ENCODE peak calls at places on chromosomes 12 and 14, in eight cellular contexts. G, L, C, X, R, U, A and Z are unnamed samples.

GRCh38 chr12:115710104-115710564 is 567.4 kb downstream of the MED13L start:
- DNase-seq in G (no peak), L (peak; percentile 7), C (peak; percentile 60), X (peak; percentile 61), R (no peak), U (peak; percentile 16), A (no peak), Z (peak; percentile 53)

GRCh38 chr14:44777567-44777966 is 184.2 kb downstream of the KLHL28 start:
- DNase-seq in G (no peak), L (no peak), C (no peak), X (no peak), R (no peak), U (no peak), A (no peak), Z (no peak)

GRCh38 chr14:65824285-65824977 is 411.9 kb downstream of the FUT8 start:
- DNase-seq in G (no peak), L (peak; percentile 58), C (no peak), X (peak; percentile 72), R (peak; percentile 46), U (no peak), A (peak; percentile 83), Z (peak; percentile 86)

GRCh38 chr14:64253672-64254071 is 40.5 kb downstream of the ESR2 start:
- DNase-seq in G (no peak), L (no peak), C (no peak), X (peak; percentile 35), R (no peak), U (no peak), A (no peak), Z (peak; percentile 42)

GRCh38 chr12:119338593-119339363 is 4.2 kb downstream of the CCDC60 start:
- DNase-seq in G (no peak), L (no peak), C (no peak), X (no peak), R (no peak), U (no peak), A (peak; percentile 70), Z (no peak)

GRCh38 chr12:96698521-96698920 is 208.5 kb upstream of the NEDD1 start:
- DNase-seq in G (no peak), L (no peak), C (no peak), X (no peak), R (no peak), U (no peak), A (peak; percentile 6), Z (peak; percentile 3)

GRCh38 chr14:64549805-64550538 is at the start of gene PPP1R36:
- DNase-seq in G (no peak), L (no peak), C (peak; percentile 64), X (no peak), R (peak; percentile 39), U (peak; percentile 61), A (peak; percentile 84), Z (no peak)

GRCh38 chr12:32240833-32241232 is 134.2 kb downstream of the BICD1 start:
- DNase-seq in G (no peak), L (no peak), C (no peak), X (peak; percentile 54), R (no peak), U (no peak), A (no peak), Z (peak; percentile 14)

GRCh38 chr14:34872822-34873590 is 2.2 kb downstream of the BAZ1A start:
- DNase-seq in G (no peak), L (peak; percentile 46), C (no peak), X (peak; percentile 53), R (no peak), U (no peak), A (peak; percentile 16), Z (peak; percentile 65)

GRCh38 chr14:55572578-55572977 is 7.4 kb upstream of the KTN1 start:
- DNase-seq in G (no peak), L (no peak), C (no peak), X (no peak), R (no peak), U (no peak), A (no peak), Z (peak; percentile 9)

GRCh38 chr12:52403561-52403960 is 2.6 kb downstream of the KRT82 start:
- DNase-seq in G (no peak), L (no peak), C (no peak), X (no peak), R (no peak), U (no peak), A (no peak), Z (no peak)

GRCh38 chr12:52411806-52412205 is 5.7 kb upstream of the KRT82 start:
- DNase-seq in G (no peak), L (no peak), C (no peak), X (no peak), R (no peak), U (no peak), A (no peak), Z (no peak)

GRCh38 chr12:52405922-52406385 is at the start of gene KRT82:
- DNase-seq in G (no peak), L (no peak), C (no peak), X (no peak), R (no peak), U (no peak), A (no peak), Z (no peak)

GRCh38 chr12:52404951-52405350 is 1.2 kb downstream of the KRT82 start:
- DNase-seq in G (no peak), L (no peak), C (no peak), X (no peak), R (no peak), U (no peak), A (no peak), Z (no peak)

GRCh38 chr12:52407918-52408317 is 1.8 kb upstream of the KRT82 start:
- DNase-seq in G (no peak), L (no peak), C (no peak), X (no peak), R (no peak), U (no peak), A (no peak), Z (no peak)
- H3K4me3 ChIP-seq in G (no peak overlapping the region), L (no peak overlapping the region), C (no peak overlapping the region), X (no peak overlapping the region), R (no peak overlapping the region), U (no peak overlapping the region), A (no peak overlapping the region), Z (no peak overlapping the region)

GRCh38 chr12:50222275-50222783 is 55.2 kb upstream of the CERS5 start:
- DNase-seq in G (peak; percentile 79), L (no peak), C (peak; percentile 79), X (peak; percentile 91), R (peak; percentile 35), U (no peak), A (peak; percentile 80), Z (peak; percentile 96)
- TF ChIP-seq CTCF in G (no peak), L (no peak), C (peak; percentile 46), X (peak; percentile 50), R (no peak), U (no peak), A (peak; percentile 19), Z (peak; percentile 69)

DNA sequence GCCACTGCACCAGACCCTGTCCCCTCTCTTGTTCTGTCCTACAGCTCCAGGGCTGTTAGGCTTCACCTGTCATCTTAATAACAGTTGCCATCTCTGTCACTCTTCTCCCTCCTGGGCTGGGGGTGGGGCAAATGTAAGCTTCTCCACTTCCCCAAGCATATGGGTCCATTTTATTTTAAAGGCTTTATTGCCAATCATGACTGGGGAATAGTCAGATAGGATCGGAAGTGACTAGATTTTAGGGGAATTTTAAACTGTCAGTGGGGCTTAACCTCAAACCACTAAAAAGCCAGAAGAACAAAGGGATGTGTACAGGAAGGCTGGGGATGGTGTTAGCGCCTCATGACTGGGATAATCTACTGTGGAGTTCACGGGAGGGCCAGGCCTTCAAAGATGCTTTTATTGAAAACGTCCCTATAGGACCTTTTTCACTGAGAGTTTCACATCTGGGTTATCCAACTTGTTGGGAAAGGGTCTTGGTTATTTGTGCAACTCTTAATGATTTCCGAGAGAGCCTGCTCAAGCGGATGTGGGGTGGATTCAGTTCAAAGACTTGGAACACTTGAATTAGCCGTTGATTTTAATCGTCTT is 41.6 kb downstream of the CHST11 start:
- DNase-seq in G (no peak), L (no peak), C (no peak), X (peak; percentile 63), R (no peak), U (no peak), A (no peak), Z (no peak)
- H3K4me3 ChIP-seq in G (no peak overlapping the region), L (no peak overlapping the region), C (no peak overlapping the region), X (no peak overlapping the region), R (no peak overlapping the region), U (no peak overlapping the region), A (no peak overlapping the region), Z (no peak overlapping the region)

DNA sequence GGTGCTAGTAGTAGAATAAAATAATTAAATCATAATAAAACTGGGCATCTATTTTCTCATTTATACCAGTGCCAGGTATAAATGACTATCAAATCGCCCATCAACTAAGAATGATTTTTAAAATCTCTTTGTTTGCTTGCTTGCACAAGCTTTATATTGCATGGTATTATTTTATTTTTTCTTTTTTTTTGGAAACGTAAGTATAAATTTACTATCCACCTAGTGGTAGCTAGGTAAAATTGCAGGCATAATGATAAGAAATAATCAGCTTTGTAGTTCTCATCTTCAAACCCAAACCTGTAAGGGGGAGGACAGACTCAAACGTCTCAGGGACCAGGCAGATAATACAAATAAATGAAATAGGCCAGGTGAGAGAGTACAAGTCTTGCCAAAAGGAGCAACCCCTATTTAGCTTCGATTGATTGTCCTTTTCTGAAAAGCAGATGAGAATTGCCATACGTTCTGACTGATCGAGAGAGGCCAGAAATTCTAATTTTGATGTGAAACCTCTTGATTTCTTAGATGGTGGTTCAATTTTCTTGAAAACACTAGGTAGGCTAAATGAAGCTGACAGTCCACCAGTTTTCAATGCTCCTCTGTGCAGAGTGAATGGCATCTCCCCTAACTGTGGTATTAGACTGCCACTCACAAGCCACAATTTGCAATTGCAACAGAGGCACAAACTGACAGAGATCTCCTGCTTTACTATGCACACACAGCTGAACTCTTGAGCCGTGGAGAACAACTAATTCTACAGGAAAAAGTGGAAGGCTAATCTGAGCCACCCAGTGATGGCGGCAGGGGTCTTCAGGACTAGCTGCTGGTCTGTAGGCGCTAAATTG is 189.3 kb downstream of the DACT1 start:
- DNase-seq in G (no peak), L (no peak), C (no peak), X (no peak), R (no peak), U (no peak), A (peak; percentile 36), Z (no peak)
- TF ChIP-seq CTCF in G (no peak), L (peak; percentile 28), C (peak; percentile 25), X (peak; percentile 22), R (no peak), U (no peak), A (peak; percentile 42), Z (peak; percentile 37)

DNA sequence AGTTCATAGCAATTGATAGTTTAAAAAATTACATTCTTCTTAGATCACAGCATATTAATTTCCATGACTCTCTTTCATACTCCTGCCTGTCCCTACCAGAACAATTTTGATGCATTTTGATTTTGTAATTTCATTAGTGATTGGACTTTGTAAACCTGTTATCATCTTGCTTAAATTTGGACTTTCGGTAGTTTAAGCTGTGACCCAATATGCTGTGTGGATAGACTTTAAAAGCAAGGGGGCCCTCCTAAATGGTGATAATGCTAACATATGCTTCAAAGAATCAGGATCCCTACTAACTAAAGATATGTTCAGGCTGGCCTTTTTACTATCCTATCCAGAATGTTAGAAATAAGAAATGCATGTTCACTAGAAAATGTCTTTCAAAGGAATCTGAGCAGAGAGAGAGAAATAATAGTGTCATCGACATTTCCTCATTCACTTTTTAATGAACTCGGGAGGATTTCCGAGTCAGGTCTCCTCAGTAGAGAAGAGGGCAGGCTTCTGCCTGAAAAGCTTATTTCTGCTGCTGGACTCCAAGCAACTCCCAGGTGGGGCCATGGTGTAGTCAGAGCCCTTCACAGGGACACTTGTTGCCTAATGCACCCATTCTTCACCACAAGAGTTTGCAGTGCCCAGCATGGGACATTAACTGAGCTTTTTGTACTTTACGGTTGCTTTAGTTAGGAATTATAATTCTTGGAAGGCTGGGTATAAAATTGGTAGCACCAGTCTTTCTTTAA is 16.7 kb downstream of the SLC38A4 start:
- DNase-seq in G (no peak), L (no peak), C (no peak), X (no peak), R (no peak), U (no peak), A (peak; percentile 37), Z (no peak)
- H3K4me3 ChIP-seq in G (no peak overlapping the region), L (no peak overlapping the region), C (no peak overlapping the region), X (no peak overlapping the region), R (no peak overlapping the region), U (no peak overlapping the region), A (no peak overlapping the region), Z (no peak overlapping the region)